ENCODE peak calls at places on chromosomes 2 and 18, in ten cellular contexts. I is NCI-H1092 treated with DMSO at 0.1 percent for 48 hours, F is NCI-H1105 treated with DMSO at 0.1 percent for 48 hours, R is COR-L47, H is cardiac muscle cell, C is EH, T is fibroblast of villous mesenchyme, U is ACHN, M is NCI-H2107, X is fibroblast of mammary gland. V is an unnamed sample.

GRCh38 chr2:176527141-176527901 is 258.1 kb downstream of the MTX2 start:
- DNase-seq in I (peak), M (peak), T (no peak), F (peak), C (peak), R (no peak), U (no peak), H (no peak), X (peak), V (no peak)

GRCh38 chr2:179768765-179769164 is 92.6 kb downstream of the ZNF385B start:
- DNase-seq in I (no peak), C (peak), R (no peak), M (no peak), T (no peak), H (no peak), F (no peak), U (no peak), X (peak), V (no peak)

GRCh38 chr18:9719421-9719981 is 11.4 kb downstream of the RAB31 start:
- DNase-seq in I (peak), M (no peak), X (peak), F (peak), R (peak), C (peak), U (peak), T (peak), H (no peak), V (peak)

GRCh38 chr18:47163241-47163640 is 12.9 kb downstream of the IER3IP1 start:
- DNase-seq in T (peak), F (no peak), M (no peak), H (no peak), I (no peak), C (peak), R (no peak), X (peak), U (peak), V (no peak)

GRCh38 chr2:23487735-23488492 is 102.9 kb downstream of the KLHL29 start:
- DNase-seq in I (no peak), F (no peak), T (peak), C (peak), X (peak), U (no peak), M (no peak), H (no peak), R (no peak), V (peak)

GRCh38 chr2:85019121-85019520 is 48.2 kb downstream of the KCMF1 start:
- DNase-seq in I (no peak), C (no peak), X (no peak), H (no peak), R (no peak), F (no peak), M (no peak), T (no peak), U (peak), V (no peak)

GRCh38 chr2:232438951-232439757 is 16.8 kb upstream of the ALPI start:
- DNase-seq in M (no peak), F (peak), X (peak), R (no peak), C (peak), H (peak), I (no peak), U (no peak), T (no peak), V (no peak)

GRCh38 chr2:119083416-119083815 is 75.1 kb downstream of the C1QL2 start:
- DNase-seq in R (no peak), H (no peak), C (no peak), F (no peak), T (no peak), U (no peak), M (no peak), I (no peak), X (no peak), V (no peak)

GRCh38 chr2:53177342-53177741 is 590.3 kb upstream of the CHAC2 start:
- DNase-seq in X (peak), T (no peak), M (no peak), I (no peak), U (no peak), R (no peak), C (no peak), F (no peak), H (no peak), V (no peak)

GRCh38 chr2:187358531-187358930 is 89.5 kb downstream of the CALCRL start:
- DNase-seq in U (no peak), F (no peak), C (peak), R (no peak), H (no peak), T (no peak), M (no peak), I (no peak), X (no peak), V (no peak)

GRCh38 chr2:105744091-105744908 is 412 bp upstream of the NCK2 start:
- DNase-seq in I (peak), X (no peak), U (peak), F (peak), T (peak), R (peak), H (peak), C (peak), M (no peak), V (no peak)

GRCh38 chr2:5121677-5122076 is 570.5 kb upstream of the SOX11 start:
- DNase-seq in X (no peak), C (no peak), T (no peak), I (no peak), F (no peak), U (no peak), H (peak), R (no peak), M (no peak), V (no peak)

GRCh38 chr2:179250084-179250483 is 14.5 kb downstream of the SESTD1 start:
- DNase-seq in I (no peak), H (no peak), C (no peak), X (peak), U (no peak), T (no peak), R (no peak), F (no peak), M (no peak), V (no peak)

GRCh38 chr2:121283670-121284245 is 1.2 kb downstream of the TFCP2L1 start:
- DNase-seq in H (no peak), C (peak), M (no peak), X (no peak), U (no peak), F (no peak), I (no peak), R (no peak), T (no peak), V (no peak)

GRCh38 chr2:170817999-170818293 is 1.3 kb downstream of the GAD1 start:
- DNase-seq in F (peak), I (peak), H (no peak), U (no peak), M (no peak), R (peak), C (no peak), X (no peak), T (no peak), V (no peak)

GRCh38 chr2:12120281-12121150 is 374.1 kb downstream of the LPIN1 start:
- DNase-seq in T (peak), I (no peak), C (peak), U (no peak), F (no peak), M (no peak), H (no peak), X (peak), R (no peak), V (peak)

GRCh38 chr2:120542911-120543527 is 192.6 kb upstream of the GLI2 start:
- DNase-seq in X (no peak), U (no peak), H (no peak), F (no peak), I (no peak), T (no peak), M (no peak), C (no peak), R (no peak), V (no peak)

GRCh38 chr2:149661844-149662243 is 74.3 kb upstream of the MMADHC start:
- DNase-seq in I (no peak), C (peak), F (peak), R (no peak), U (peak), H (peak), M (no peak), X (peak), T (peak), V (peak)

GRCh38 chr18:59571953-59572352 is 125.3 kb downstream of the CCBE1 start:
- DNase-seq in T (no peak), U (no peak), X (no peak), H (no peak), C (no peak), R (no peak), F (no peak), I (no peak), M (no peak), V (no peak)

GRCh38 chr2:200222837-200223236 is 83.7 kb upstream of the SPATS2L start:
- DNase-seq in F (no peak), H (no peak), R (no peak), X (no peak), I (no peak), U (no peak), C (no peak), M (no peak), T (no peak), V (no peak)

GRCh38 chr2:240566203-240567136 is 1.8 kb upstream of the RNPEPL1 start:
- DNase-seq in I (peak), M (peak), F (peak), U (peak), R (peak), T (peak), H (peak), X (peak), C (peak), V (no peak)

GRCh38 chr2:157056200-157056676 is 201.3 kb upstream of the GALNT5 start:
- DNase-seq in F (no peak), I (no peak), T (peak), M (no peak), R (no peak), X (peak), U (no peak), C (peak), H (no peak), V (no peak)

GRCh38 chr2:135091681-135092080 is 39.6 kb downstream of the RAB3GAP1 start:
- DNase-seq in X (no peak), T (no peak), M (no peak), C (no peak), I (no peak), U (no peak), H (no peak), F (no peak), R (no peak), V (no peak)

GRCh38 chr2:11805920-11806319 is 59.5 kb downstream of the LPIN1 start:
- DNase-seq in I (no peak), R (no peak), U (no peak), X (no peak), F (no peak), H (no peak), M (no peak), C (no peak), T (no peak), V (no peak)

GRCh38 chr2:74576830-74577229 is 22.3 kb downstream of the DOK1 start:
- DNase-seq in M (no peak), F (no peak), X (peak), H (no peak), C (peak), U (no peak), R (no peak), T (peak), I (no peak), V (no peak)

GRCh38 chr2:120658285-120659158 is 77.1 kb upstream of the GLI2 start:
- DNase-seq in U (no peak), F (no peak), C (no peak), T (no peak), X (no peak), R (no peak), I (no peak), H (no peak), M (no peak), V (no peak)

GRCh38 chr2:157055660-157056199 is 201.8 kb upstream of the GALNT5 start:
- DNase-seq in M (no peak), R (peak), F (peak), X (peak), T (peak), H (peak), U (peak), C (peak), I (peak), V (no peak)

GRCh38 chr2:126843046-126843445 is 55.6 kb upstream of the TEX51 start:
- DNase-seq in T (no peak), H (no peak), I (no peak), C (no peak), X (no peak), F (no peak), R (no peak), U (no peak), M (no peak), V (no peak)

GRCh38 chr18:55334875-55335274 is 253.1 kb downstream of the TCF4 start:
- DNase-seq in T (no peak), M (no peak), U (no peak), R (peak), C (no peak), H (no peak), I (peak), F (no peak), X (no peak), V (no peak)

GRCh38 chr2:101330253-101330921 is 21.9 kb upstream of the RNF149 start:
- DNase-seq in X (no peak), C (no peak), R (no peak), U (no peak), F (no peak), T (no peak), H (no peak), M (no peak), I (no peak), V (no peak)